ENCODE peak calls at places on chromosomes 1 and 21, in nine cellular contexts. One of them, this sample, is unnamed.

GRCh38 chr1:199157494-199157893 is 518.7 kb downstream of the PTPRC start:
- DNase-seq in cardiac fibroblast: peak
- DNase-seq in psoas muscle: no peak
- DNase-seq in lower lobe of right lung: no peak
- DNase-seq in AG09309: no peak
- DNase-seq in GM12865: no peak
- DNase-seq in dorsolateral prefrontal cortex: no peak
- DNase-seq in esophagus squamous epithelium: no peak
- DNase-seq in epithelial cell of esophagus: peak
- DNase-seq in this sample: no peak

GRCh38 chr1:234970731-234971476 is 157.7 kb downstream of the TOMM20 start:
- DNase-seq in dorsolateral prefrontal cortex: peak
- DNase-seq in cardiac fibroblast: peak
- DNase-seq in lower lobe of right lung: peak
- DNase-seq in AG09309: peak
- DNase-seq in psoas muscle: peak
- DNase-seq in epithelial cell of esophagus: peak
- DNase-seq in GM12865: peak
- DNase-seq in esophagus squamous epithelium: no peak
- DNase-seq in this sample: no peak

GRCh38 chr21:39153373-39153772 is 29.9 kb downstream of the PSMG1 start:
- DNase-seq in esophagus squamous epithelium: no peak
- DNase-seq in epithelial cell of esophagus: peak
- DNase-seq in psoas muscle: no peak
- DNase-seq in cardiac fibroblast: peak
- DNase-seq in GM12865: peak
- DNase-seq in dorsolateral prefrontal cortex: no peak
- DNase-seq in AG09309: no peak
- DNase-seq in lower lobe of right lung: no peak
- DNase-seq in this sample: no peak

GRCh38 chr1:181479137-181479745 is 4.1 kb upstream of the CACNA1E start:
- DNase-seq in epithelial cell of esophagus: peak
- DNase-seq in AG09309: peak
- DNase-seq in psoas muscle: peak
- DNase-seq in lower lobe of right lung: peak
- DNase-seq in GM12865: peak
- DNase-seq in esophagus squamous epithelium: no peak
- DNase-seq in cardiac fibroblast: peak
- DNase-seq in dorsolateral prefrontal cortex: peak
- DNase-seq in this sample: no peak

GRCh38 chr1:95222629-95223028 is 11.4 kb upstream of the RWDD3 start:
- DNase-seq in psoas muscle: no peak
- DNase-seq in lower lobe of right lung: no peak
- DNase-seq in cardiac fibroblast: no peak
- DNase-seq in AG09309: no peak
- DNase-seq in epithelial cell of esophagus: no peak
- DNase-seq in GM12865: no peak
- DNase-seq in dorsolateral prefrontal cortex: no peak
- DNase-seq in esophagus squamous epithelium: no peak
- DNase-seq in this sample: no peak

GRCh38 chr1:221327954-221328353 is 413.9 kb downstream of the DUSP10 start:
- DNase-seq in AG09309: no peak
- DNase-seq in psoas muscle: no peak
- DNase-seq in lower lobe of right lung: no peak
- DNase-seq in cardiac fibroblast: no peak
- DNase-seq in GM12865: no peak
- DNase-seq in esophagus squamous epithelium: no peak
- DNase-seq in epithelial cell of esophagus: no peak
- DNase-seq in dorsolateral prefrontal cortex: no peak
- DNase-seq in this sample: no peak

GRCh38 chr1:92481598-92482403 is 4.9 kb downstream of the GFI1 start:
- DNase-seq in GM12865: no peak
- DNase-seq in esophagus squamous epithelium: no peak
- DNase-seq in cardiac fibroblast: peak
- DNase-seq in epithelial cell of esophagus: no peak
- DNase-seq in psoas muscle: no peak
- DNase-seq in dorsolateral prefrontal cortex: no peak
- DNase-seq in lower lobe of right lung: peak
- DNase-seq in AG09309: no peak
- DNase-seq in this sample: no peak

GRCh38 chr1:25649505-25650218 is 33.1 kb downstream of the MAN1C1 start:
- DNase-seq in esophagus squamous epithelium: no peak
- DNase-seq in AG09309: no peak
- DNase-seq in lower lobe of right lung: no peak
- DNase-seq in epithelial cell of esophagus: no peak
- DNase-seq in GM12865: no peak
- DNase-seq in cardiac fibroblast: no peak
- DNase-seq in dorsolateral prefrontal cortex: no peak
- DNase-seq in psoas muscle: no peak
- DNase-seq in this sample: no peak

GRCh38 chr21:42386034-42386591 is 9.7 kb downstream of the TMPRSS3 start:
- DNase-seq in lower lobe of right lung: no peak
- DNase-seq in dorsolateral prefrontal cortex: no peak
- DNase-seq in GM12865: no peak
- DNase-seq in psoas muscle: no peak
- DNase-seq in esophagus squamous epithelium: no peak
- DNase-seq in epithelial cell of esophagus: no peak
- DNase-seq in AG09309: no peak
- DNase-seq in cardiac fibroblast: no peak
- DNase-seq in this sample: no peak

GRCh38 chr1:206578115-206578935 is 33.9 kb downstream of the EIF2D start:
- DNase-seq in epithelial cell of esophagus: peak
- DNase-seq in AG09309: peak
- DNase-seq in cardiac fibroblast: peak
- DNase-seq in psoas muscle: no peak
- DNase-seq in lower lobe of right lung: no peak
- DNase-seq in GM12865: peak
- DNase-seq in esophagus squamous epithelium: no peak
- DNase-seq in dorsolateral prefrontal cortex: no peak
- DNase-seq in this sample: no peak

GRCh38 chr1:89894210-89894668 is 73.4 kb downstream of the LRRC8D start:
- DNase-seq in esophagus squamous epithelium: no peak
- DNase-seq in epithelial cell of esophagus: peak
- DNase-seq in psoas muscle: no peak
- DNase-seq in lower lobe of right lung: no peak
- DNase-seq in dorsolateral prefrontal cortex: no peak
- DNase-seq in cardiac fibroblast: peak
- DNase-seq in GM12865: no peak
- DNase-seq in AG09309: no peak
- DNase-seq in this sample: no peak

GRCh38 chr21:39022901-39023693 is 160.2 kb downstream of the PSMG1 start:
- DNase-seq in GM12865: no peak
- DNase-seq in esophagus squamous epithelium: no peak
- DNase-seq in AG09309: no peak
- DNase-seq in psoas muscle: peak
- DNase-seq in lower lobe of right lung: peak
- DNase-seq in dorsolateral prefrontal cortex: no peak
- DNase-seq in epithelial cell of esophagus: no peak
- DNase-seq in cardiac fibroblast: peak
- DNase-seq in this sample: no peak

GRCh38 chr1:116411784-116412479 is 38.9 kb downstream of the ATP1A1 start:
- DNase-seq in psoas muscle: no peak
- DNase-seq in dorsolateral prefrontal cortex: no peak
- DNase-seq in GM12865: no peak
- DNase-seq in esophagus squamous epithelium: no peak
- DNase-seq in AG09309: no peak
- DNase-seq in lower lobe of right lung: no peak
- DNase-seq in epithelial cell of esophagus: no peak
- DNase-seq in cardiac fibroblast: peak
- DNase-seq in this sample: no peak

DNA sequence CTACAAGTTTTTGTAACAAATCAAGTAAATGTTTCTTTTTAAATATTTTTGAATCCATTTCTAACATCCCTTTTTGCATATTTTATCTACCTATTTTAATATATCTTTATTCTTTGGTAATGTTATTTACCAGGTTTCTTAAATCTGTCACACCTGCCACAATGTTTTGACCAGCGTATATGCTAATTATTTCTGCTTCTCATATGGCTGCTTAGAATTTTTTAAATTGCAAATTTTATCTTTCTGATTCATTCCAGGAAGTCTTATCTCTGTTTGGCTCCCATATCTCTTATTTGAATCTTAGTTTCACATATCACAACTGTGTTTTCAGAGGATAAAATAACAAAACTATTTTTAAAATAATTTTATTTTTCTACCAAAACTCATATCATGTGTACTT is 1411.1 kb downstream of the KCNT2 start:
- DNase-seq in psoas muscle: no peak
- DNase-seq in esophagus squamous epithelium: no peak
- DNase-seq in lower lobe of right lung: no peak
- DNase-seq in GM12865: no peak
- DNase-seq in cardiac fibroblast: no peak
- DNase-seq in epithelial cell of esophagus: no peak
- DNase-seq in AG09309: no peak
- DNase-seq in dorsolateral prefrontal cortex: no peak
- DNase-seq in this sample: no peak
- TF ChIP-seq CTCF in psoas muscle: no peak
- TF ChIP-seq CTCF in esophagus squamous epithelium: no peak
- TF ChIP-seq CTCF in lower lobe of right lung: no peak
- TF ChIP-seq CTCF in GM12865: no peak
- TF ChIP-seq CTCF in cardiac fibroblast: no peak
- TF ChIP-seq CTCF in epithelial cell of esophagus: no peak
- TF ChIP-seq CTCF in AG09309: no peak
- TF ChIP-seq CTCF in dorsolateral prefrontal cortex: no peak
- TF ChIP-seq CTCF in this sample: no peak

GRCh38 chr1:108041360-108042143 is 76.6 kb upstream of the VAV3 start:
- DNase-seq in cardiac fibroblast: no peak
- DNase-seq in esophagus squamous epithelium: no peak
- DNase-seq in GM12865: peak
- DNase-seq in epithelial cell of esophagus: no peak
- DNase-seq in dorsolateral prefrontal cortex: no peak
- DNase-seq in lower lobe of right lung: no peak
- DNase-seq in AG09309: no peak
- DNase-seq in psoas muscle: no peak
- DNase-seq in this sample: no peak

GRCh38 chr1:108034396-108034795 is 69.4 kb upstream of the VAV3 start:
- DNase-seq in esophagus squamous epithelium: no peak
- DNase-seq in AG09309: no peak
- DNase-seq in lower lobe of right lung: no peak
- DNase-seq in cardiac fibroblast: no peak
- DNase-seq in psoas muscle: no peak
- DNase-seq in GM12865: no peak
- DNase-seq in dorsolateral prefrontal cortex: no peak
- DNase-seq in epithelial cell of esophagus: peak
- DNase-seq in this sample: no peak

GRCh38 chr1:108033486-108034081 is 68.6 kb upstream of the VAV3 start:
- DNase-seq in esophagus squamous epithelium: no peak
- DNase-seq in GM12865: no peak
- DNase-seq in AG09309: no peak
- DNase-seq in psoas muscle: no peak
- DNase-seq in lower lobe of right lung: no peak
- DNase-seq in dorsolateral prefrontal cortex: no peak
- DNase-seq in cardiac fibroblast: no peak
- DNase-seq in epithelial cell of esophagus: no peak
- DNase-seq in this sample: no peak

GRCh38 chr1:108038837-108039236 is 73.9 kb upstream of the VAV3 start:
- DNase-seq in cardiac fibroblast: no peak
- DNase-seq in epithelial cell of esophagus: no peak
- DNase-seq in esophagus squamous epithelium: no peak
- DNase-seq in lower lobe of right lung: no peak
- DNase-seq in psoas muscle: no peak
- DNase-seq in AG09309: no peak
- DNase-seq in dorsolateral prefrontal cortex: no peak
- DNase-seq in GM12865: no peak
- DNase-seq in this sample: no peak

GRCh38 chr1:108036796-108037545 is 72.0 kb upstream of the VAV3 start:
- DNase-seq in esophagus squamous epithelium: no peak
- DNase-seq in psoas muscle: no peak
- DNase-seq in lower lobe of right lung: no peak
- DNase-seq in epithelial cell of esophagus: peak
- DNase-seq in AG09309: no peak
- DNase-seq in GM12865: no peak
- DNase-seq in cardiac fibroblast: no peak
- DNase-seq in dorsolateral prefrontal cortex: no peak
- DNase-seq in this sample: no peak
- TF ChIP-seq CTCF in esophagus squamous epithelium: no peak
- TF ChIP-seq CTCF in psoas muscle: no peak
- TF ChIP-seq CTCF in lower lobe of right lung: no peak
- TF ChIP-seq CTCF in epithelial cell of esophagus: no peak
- TF ChIP-seq CTCF in AG09309: no peak
- TF ChIP-seq CTCF in GM12865: no peak
- TF ChIP-seq CTCF in cardiac fibroblast: no peak
- TF ChIP-seq CTCF in dorsolateral prefrontal cortex: no peak
- TF ChIP-seq CTCF in this sample: no peak

DNA sequence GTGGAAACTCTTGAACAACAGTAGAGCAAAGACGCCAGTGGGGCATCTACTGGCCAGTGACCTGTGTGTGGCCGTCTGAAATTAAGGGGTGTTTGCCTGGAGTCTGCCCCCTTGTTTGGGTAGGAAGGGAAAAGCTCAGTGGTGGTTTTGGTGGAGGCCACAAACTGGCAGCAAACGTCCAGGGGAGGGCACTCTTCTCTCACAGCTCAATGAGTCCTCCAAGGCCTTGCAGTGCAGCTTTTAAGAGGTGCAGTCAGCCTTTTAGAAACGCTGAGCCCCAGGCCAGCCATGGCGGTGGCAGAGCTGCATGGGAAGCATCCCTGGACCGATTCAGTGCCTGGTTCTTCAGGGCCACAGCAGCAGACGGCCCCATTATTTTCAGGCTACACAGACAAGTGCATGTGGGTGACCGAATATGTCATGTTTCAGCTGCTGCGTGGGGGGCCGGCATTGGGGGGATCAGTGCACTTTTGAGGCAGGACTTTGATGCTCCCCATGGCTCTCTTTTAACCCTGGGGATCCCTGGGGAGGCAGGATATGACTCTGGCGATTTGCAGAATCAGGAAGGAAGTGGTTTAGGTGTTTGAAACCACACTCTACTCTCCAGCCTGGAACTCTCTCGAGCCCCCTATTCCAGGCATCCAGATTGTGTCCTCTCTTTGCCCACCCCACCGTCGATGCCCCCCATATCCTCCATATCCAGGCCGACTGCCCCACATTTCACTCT is 414.0 kb downstream of the PRDM2 start:
- DNase-seq in psoas muscle: peak
- DNase-seq in esophagus squamous epithelium: no peak
- DNase-seq in epithelial cell of esophagus: peak
- DNase-seq in lower lobe of right lung: peak
- DNase-seq in AG09309: peak
- DNase-seq in GM12865: peak
- DNase-seq in dorsolateral prefrontal cortex: peak
- DNase-seq in cardiac fibroblast: peak
- DNase-seq in this sample: no peak
- TF ChIP-seq CTCF in psoas muscle: no peak
- TF ChIP-seq CTCF in esophagus squamous epithelium: peak
- TF ChIP-seq CTCF in epithelial cell of esophagus: peak
- TF ChIP-seq CTCF in lower lobe of right lung: peak
- TF ChIP-seq CTCF in AG09309: peak
- TF ChIP-seq CTCF in GM12865: peak
- TF ChIP-seq CTCF in dorsolateral prefrontal cortex: peak
- TF ChIP-seq CTCF in cardiac fibroblast: no peak
- TF ChIP-seq CTCF in this sample: peak

DNA sequence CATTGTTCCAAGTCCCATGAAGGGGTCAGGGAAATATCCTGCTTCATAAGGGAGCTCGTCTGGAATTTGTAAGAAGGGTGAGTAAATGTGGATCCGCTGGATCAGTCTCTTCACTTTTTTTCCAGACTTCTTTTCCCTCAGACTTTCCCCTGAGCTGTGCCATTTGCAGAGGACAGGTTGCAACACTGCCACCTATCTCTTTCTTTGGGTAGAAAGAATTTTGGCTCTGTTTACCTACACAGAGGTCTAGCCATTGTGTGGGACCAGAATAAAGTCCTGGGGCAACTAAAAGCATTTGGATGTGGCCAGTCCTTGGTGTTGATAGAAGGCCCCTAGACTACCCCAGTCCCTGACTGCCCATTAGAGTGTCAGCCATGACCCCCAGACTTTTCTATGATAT is 1146.7 kb upstream of the PRMT6 start:
- DNase-seq in AG09309: no peak
- DNase-seq in GM12865: no peak
- DNase-seq in psoas muscle: no peak
- DNase-seq in epithelial cell of esophagus: no peak
- DNase-seq in esophagus squamous epithelium: no peak
- DNase-seq in dorsolateral prefrontal cortex: no peak
- DNase-seq in lower lobe of right lung: no peak
- DNase-seq in cardiac fibroblast: no peak
- DNase-seq in this sample: no peak
- TF ChIP-seq CTCF in AG09309: no peak
- TF ChIP-seq CTCF in GM12865: no peak
- TF ChIP-seq CTCF in psoas muscle: no peak
- TF ChIP-seq CTCF in epithelial cell of esophagus: no peak
- TF ChIP-seq CTCF in esophagus squamous epithelium: no peak
- TF ChIP-seq CTCF in dorsolateral prefrontal cortex: no peak
- TF ChIP-seq CTCF in lower lobe of right lung: no peak
- TF ChIP-seq CTCF in cardiac fibroblast: no peak
- TF ChIP-seq CTCF in this sample: peak